ENCODE peak calls at places on chromosomes 16 and 17, in four cellular contexts. One of them, this sample, is unnamed.

GRCh38 chr17:39027037-39027436 is 59.8 kb upstream of the FBXO47 start:
- DNase-seq in mesendoderm: no peak
- DNase-seq in mesenchymal stem cell: no peak
- DNase-seq in prostate gland: peak; percentile 36
- DNase-seq in this sample: peak; percentile 84

GRCh38 chr17:19270951-19271611 is 33.9 kb downstream of the EPN2 start:
- DNase-seq in mesendoderm: no peak
- DNase-seq in mesenchymal stem cell: no peak
- DNase-seq in prostate gland: no peak
- DNase-seq in this sample: no peak

GRCh38 chr17:3039748-3040147 is 23.7 kb downstream of the OR1D5 start:
- DNase-seq in mesendoderm: no peak
- DNase-seq in mesenchymal stem cell: no peak
- DNase-seq in prostate gland: no peak
- DNase-seq in this sample: no peak

GRCh38 chr16:48350716-48351115 is 34.5 kb downstream of the SIAH1 start:
- DNase-seq in mesendoderm: peak; percentile 47
- DNase-seq in mesenchymal stem cell: no peak
- DNase-seq in prostate gland: no peak
- DNase-seq in this sample: no peak

GRCh38 chr17:31327534-31328526 is 6.4 kb upstream of the EVI2A start:
- DNase-seq in mesendoderm: peak; percentile 40
- DNase-seq in mesenchymal stem cell: peak; percentile 84
- DNase-seq in prostate gland: no peak
- DNase-seq in this sample: no peak

GRCh38 chr17:55645361-55645760 is 77.3 kb downstream of the TMEM100 start:
- DNase-seq in mesendoderm: no peak
- DNase-seq in mesenchymal stem cell: no peak
- DNase-seq in prostate gland: no peak
- DNase-seq in this sample: no peak

GRCh38 chr17:70344356-70345060 is 175.2 kb downstream of the KCNJ2 start:
- DNase-seq in mesendoderm: no peak
- DNase-seq in mesenchymal stem cell: peak; percentile 78
- DNase-seq in prostate gland: no peak
- DNase-seq in this sample: no peak

GRCh38 chr16:30115238-30115637 is 1.9 kb upstream of the GDPD3 start:
- DNase-seq in mesendoderm: no peak
- DNase-seq in mesenchymal stem cell: no peak
- DNase-seq in prostate gland: no peak
- DNase-seq in this sample: no peak

GRCh38 chr16:52450906-52451305 is 96.0 kb downstream of the TOX3 start:
- DNase-seq in mesendoderm: no peak
- DNase-seq in mesenchymal stem cell: no peak
- DNase-seq in prostate gland: no peak
- DNase-seq in this sample: no peak

GRCh38 chr16:87328846-87329245 is 11.7 kb upstream of the C16orf95 start:
- DNase-seq in mesendoderm: no peak
- DNase-seq in mesenchymal stem cell: no peak
- DNase-seq in prostate gland: no peak
- DNase-seq in this sample: no peak

GRCh38 chr16:75305364-75306101 is 54.1 kb upstream of the BCAR1 start:
- DNase-seq in mesendoderm: peak; percentile 73
- DNase-seq in mesenchymal stem cell: peak; percentile 100
- DNase-seq in prostate gland: peak; percentile 90
- DNase-seq in this sample: peak; percentile 85

GRCh38 chr17:60426596-60426995 is 4.3 kb downstream of the CHCT1 start:
- DNase-seq in mesendoderm: no peak
- DNase-seq in mesenchymal stem cell: no peak
- DNase-seq in prostate gland: no peak
- DNase-seq in this sample: no peak

GRCh38 chr17:64385187-64386083 is 5.2 kb downstream of the PECAM1 start:
- DNase-seq in mesendoderm: peak; percentile 19
- DNase-seq in mesenchymal stem cell: peak; percentile 91
- DNase-seq in prostate gland: no peak
- DNase-seq in this sample: no peak

GRCh38 chr16:704552-705380 is 835 bp downstream of the FBXL16 start:
- DNase-seq in mesendoderm: no peak
- DNase-seq in mesenchymal stem cell: no peak
- DNase-seq in prostate gland: no peak
- DNase-seq in this sample: no peak

GRCh38 chr16:8831450-8832382 is 34.1 kb downstream of the PMM2 start:
- DNase-seq in mesendoderm: peak; percentile 78
- DNase-seq in mesenchymal stem cell: no peak
- DNase-seq in prostate gland: no peak
- DNase-seq in this sample: no peak

GRCh38 chr17:59067756-59068155 is 38.9 kb downstream of the TRIM37 start:
- DNase-seq in mesendoderm: no peak
- DNase-seq in mesenchymal stem cell: no peak
- DNase-seq in prostate gland: no peak
- DNase-seq in this sample: no peak

GRCh38 chr17:45857977-45858708 is 13.5 kb downstream of the SPPL2C start:
- DNase-seq in mesendoderm: peak; percentile 71
- DNase-seq in mesenchymal stem cell: peak; percentile 43
- DNase-seq in prostate gland: no peak
- DNase-seq in this sample: no peak

GRCh38 chr17:50899005-50899460 is 32.9 kb upstream of the TOB1 start:
- DNase-seq in mesendoderm: no peak
- DNase-seq in mesenchymal stem cell: no peak
- DNase-seq in prostate gland: no peak
- DNase-seq in this sample: no peak

GRCh38 chr16:27374794-27375499 is 27.0 kb upstream of the IL21R start:
- DNase-seq in mesendoderm: peak; percentile 99
- DNase-seq in mesenchymal stem cell: peak; percentile 91
- DNase-seq in prostate gland: peak; percentile 31
- DNase-seq in this sample: peak; percentile 50

GRCh38 chr17:44987194-44987882 is 19.2 kb upstream of the C1QL1 start:
- DNase-seq in mesendoderm: peak; percentile 82
- DNase-seq in mesenchymal stem cell: no peak
- DNase-seq in prostate gland: no peak
- DNase-seq in this sample: no peak

GRCh38 chr16:73713817-73714495 is 582.7 kb upstream of the PSMD7 start:
- DNase-seq in mesendoderm: peak; percentile 72
- DNase-seq in mesenchymal stem cell: no peak
- DNase-seq in prostate gland: no peak
- DNase-seq in this sample: no peak

GRCh38 chr17:75976175-75976848 is 2.7 kb downstream of the ACOX1 start:
- DNase-seq in mesendoderm: no peak
- DNase-seq in mesenchymal stem cell: no peak
- DNase-seq in prostate gland: no peak
- DNase-seq in this sample: no peak

GRCh38 chr17:79126139-79126538 is 51.5 kb downstream of the ENGASE start:
- DNase-seq in mesendoderm: peak; percentile 32
- DNase-seq in mesenchymal stem cell: no peak
- DNase-seq in prostate gland: peak; percentile 42
- DNase-seq in this sample: no peak

GRCh38 chr17:67289174-67289876 is 44.3 kb upstream of the HELZ start:
- DNase-seq in mesendoderm: no peak
- DNase-seq in mesenchymal stem cell: no peak
- DNase-seq in prostate gland: peak; percentile 33
- DNase-seq in this sample: peak; percentile 50

GRCh38 chr17:15463363-15463762 is 4.1 kb downstream of the CDRT4 start:
- DNase-seq in mesendoderm: peak; percentile 66
- DNase-seq in mesenchymal stem cell: peak; percentile 55
- DNase-seq in prostate gland: no peak
- DNase-seq in this sample: peak; percentile 20

DNA sequence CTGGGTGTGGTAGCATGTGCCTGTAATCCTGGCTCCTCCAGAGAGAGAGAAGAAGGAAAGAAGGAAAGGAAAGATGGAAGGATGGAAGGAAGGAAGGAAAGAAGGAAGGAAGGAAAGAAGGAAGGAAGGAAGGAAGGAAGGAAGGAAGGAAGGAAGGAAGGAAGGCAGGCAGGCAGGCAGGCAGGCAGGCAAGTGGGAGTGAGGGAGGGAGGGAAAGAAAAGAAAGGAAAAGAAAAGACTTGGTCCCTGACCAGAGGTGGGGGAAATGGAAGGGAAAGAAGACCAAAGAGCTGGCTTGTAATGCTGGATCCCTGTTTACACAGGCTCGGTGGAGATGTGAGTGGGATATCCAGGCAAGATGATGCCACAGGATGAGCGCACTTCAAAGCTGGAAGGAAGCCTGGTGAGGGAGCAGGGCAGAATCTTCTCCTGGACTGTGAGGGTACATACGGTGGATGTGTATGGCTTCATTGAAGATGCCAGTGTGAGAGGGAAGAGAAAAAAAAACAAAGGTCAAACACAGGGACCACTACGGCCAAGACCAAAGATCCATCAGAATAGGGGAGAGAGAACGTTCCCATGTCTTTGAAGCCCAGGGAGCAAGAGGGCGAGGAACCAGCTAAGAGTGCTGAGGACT is 2.1 kb downstream of the CES1 start:
- DNase-seq in mesendoderm: no peak
- DNase-seq in mesenchymal stem cell: no peak
- DNase-seq in prostate gland: no peak
- DNase-seq in this sample: no peak
- H3K4me3 ChIP-seq in mesendoderm: no peak overlapping the region
- H3K4me3 ChIP-seq in mesenchymal stem cell: no peak overlapping the region
- H3K4me3 ChIP-seq in prostate gland: no peak overlapping the region
- H3K4me3 ChIP-seq in this sample: no peak overlapping the region

GRCh38 chr16:11621539-11621919 is 34.8 kb upstream of the LITAF start:
- DNase-seq in mesendoderm: no peak
- DNase-seq in mesenchymal stem cell: no peak
- DNase-seq in prostate gland: no peak
- DNase-seq in this sample: no peak
- H3K27ac ChIP-seq in mesendoderm: no peak overlapping the region
- H3K27ac ChIP-seq in mesenchymal stem cell: no peak overlapping the region
- H3K27ac ChIP-seq in prostate gland: no peak overlapping the region
- H3K27ac ChIP-seq in this sample: no peak overlapping the region

DNA sequence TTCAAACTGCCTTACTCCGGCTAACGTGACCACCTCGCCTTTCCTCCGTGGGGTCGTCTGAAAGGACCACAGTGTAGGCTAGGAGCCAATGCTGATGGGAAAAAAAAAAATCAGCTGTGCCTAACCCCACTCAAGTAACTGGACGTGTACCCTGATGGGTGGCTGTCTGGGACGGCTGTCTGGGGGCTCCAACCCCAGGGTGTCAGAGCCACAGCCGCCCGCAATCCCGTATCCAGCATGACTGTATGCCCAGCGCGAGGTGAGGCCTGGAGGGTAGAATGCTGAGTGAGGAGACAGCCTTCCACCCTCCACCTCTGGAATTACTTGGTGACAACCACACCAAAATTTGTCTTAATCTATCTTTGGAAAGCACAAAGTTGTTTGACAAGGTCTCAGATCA is 2.8 kb downstream of the CSNK1D start:
- DNase-seq in mesendoderm: no peak
- DNase-seq in mesenchymal stem cell: no peak
- DNase-seq in prostate gland: no peak
- DNase-seq in this sample: peak; percentile 45
- H3K4me3 ChIP-seq in mesendoderm: no peak overlapping the region
- H3K4me3 ChIP-seq in mesenchymal stem cell: no peak overlapping the region
- H3K4me3 ChIP-seq in prostate gland: no peak overlapping the region
- H3K4me3 ChIP-seq in this sample: no peak overlapping the region

GRCh38 chr17:17874478-17874877 is 37.7 kb upstream of the SREBF1 start:
- DNase-seq in mesendoderm: peak; percentile 59
- DNase-seq in mesenchymal stem cell: peak; percentile 86
- DNase-seq in prostate gland: no peak
- DNase-seq in this sample: no peak
- H3K27ac ChIP-seq in mesendoderm: no peak overlapping the region
- H3K27ac ChIP-seq in mesenchymal stem cell: no peak overlapping the region
- H3K27ac ChIP-seq in prostate gland: no peak overlapping the region
- H3K27ac ChIP-seq in this sample: no peak overlapping the region

This sample was measured in pancreas.